ENCODE peak calls at places on chromosomes 7 and 10, in six cellular contexts. K is IMR-90, L is H9, T is mesendoderm, E is neuronal stem cell, M is mesenchymal stem cell. P is an unnamed sample.

GRCh38 chr7:134891262-134892001 is 94.9 kb upstream of the AGBL3 start:
- DNase-seq in K (peak), L (peak), T (peak), E (peak), M (peak), P (peak)

GRCh38 chr10:76723781-76724336 is 913.7 kb downstream of the KCNMA1 start:
- DNase-seq in K (no peak), L (no peak), T (peak), E (no peak), M (no peak), P (no peak)

GRCh38 chr7:137975223-137975622 is 26.7 kb downstream of the CREB3L2 start:
- DNase-seq in K (peak), L (no peak), T (no peak), E (no peak), M (peak), P (no peak)

GRCh38 chr7:45665172-45665571 is 91.0 kb downstream of the ADCY1 start:
- DNase-seq in K (no peak), L (peak), T (peak), E (no peak), M (no peak), P (no peak)

GRCh38 chr10:6114758-6115410 is 26.1 kb downstream of the RBM17 start:
- DNase-seq in K (peak), L (no peak), T (no peak), E (no peak), M (peak), P (no peak)

GRCh38 chr10:78830062-78830974 is 238.4 kb upstream of the ZMIZ1 start:
- DNase-seq in K (peak), L (no peak), T (no peak), E (no peak), M (peak), P (no peak)

GRCh38 chr10:83991986-83992753 is 147.1 kb upstream of the GHITM start:
- DNase-seq in K (no peak), L (peak), T (peak), E (peak), M (peak), P (no peak)

GRCh38 chr10:46308113-46308415 is 21.3 kb downstream of the ANTXRL start:
- DNase-seq in K (no peak), L (no peak), T (no peak), E (no peak), M (no peak), P (no peak)

GRCh38 chr7:51236470-51237127 is 80.0 kb downstream of the COBL start:
- DNase-seq in K (no peak), L (peak), T (no peak), E (no peak), M (no peak), P (no peak)

GRCh38 chr7:101405474-101406067 is 42.9 kb downstream of the COL26A1 start:
- DNase-seq in K (no peak), L (no peak), T (no peak), E (no peak), M (no peak), P (no peak)
- H3K18ac ChIP-seq in K (no peak), L (no peak), T (no peak), E (peak), M (no peak), P (peak)

GRCh38 chr7:28155019-28155660 is 25.5 kb downstream of the JAZF1 start:
- DNase-seq in K (no peak), L (no peak), T (no peak), E (no peak), M (no peak), P (no peak)

GRCh38 chr7:28155964-28156363 is 24.6 kb downstream of the JAZF1 start:
- DNase-seq in K (peak), L (no peak), T (no peak), E (no peak), M (peak), P (no peak)

GRCh38 chr7:28157826-28158416 is 22.7 kb downstream of the JAZF1 start:
- DNase-seq in K (no peak), L (no peak), T (no peak), E (no peak), M (no peak), P (no peak)

GRCh38 chr7:28157311-28157710 is 23.3 kb downstream of the JAZF1 start:
- DNase-seq in K (no peak), L (no peak), T (no peak), E (no peak), M (no peak), P (no peak)

DNA sequence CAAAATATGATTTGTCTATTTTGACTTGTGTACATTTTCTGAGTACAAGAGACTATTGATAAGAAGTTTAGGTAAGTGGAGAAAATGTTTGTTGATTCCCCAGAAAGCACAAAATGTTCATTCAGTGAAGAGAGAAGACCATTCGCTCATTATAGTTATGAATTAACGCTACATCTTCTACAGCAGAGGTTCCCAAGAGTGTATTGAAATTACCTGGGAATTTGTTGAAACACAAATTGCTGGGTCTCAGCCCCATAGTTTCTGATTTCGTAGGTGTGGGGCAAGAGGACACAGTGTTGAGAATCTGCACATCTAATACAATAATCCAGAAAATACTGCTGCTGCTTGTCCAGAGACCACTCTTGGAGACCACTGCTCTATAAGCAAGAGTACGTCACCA is 24.2 kb downstream of the JAZF1 start:
- DNase-seq in K (no peak), L (no peak), T (no peak), E (no peak), M (no peak), P (no peak)
- H3K18ac ChIP-seq in K (peak), L (no peak), T (no peak), E (no peak), M (no peak), P (no peak)

GRCh38 chr10:107913317-107914294 is 749.1 kb upstream of the SORCS1 start:
- DNase-seq in K (no peak), L (peak), T (peak), E (peak), M (no peak), P (no peak)
- H3K18ac ChIP-seq in K (no peak), L (no peak), T (peak), E (no peak), M (no peak), P (no peak)

DNA sequence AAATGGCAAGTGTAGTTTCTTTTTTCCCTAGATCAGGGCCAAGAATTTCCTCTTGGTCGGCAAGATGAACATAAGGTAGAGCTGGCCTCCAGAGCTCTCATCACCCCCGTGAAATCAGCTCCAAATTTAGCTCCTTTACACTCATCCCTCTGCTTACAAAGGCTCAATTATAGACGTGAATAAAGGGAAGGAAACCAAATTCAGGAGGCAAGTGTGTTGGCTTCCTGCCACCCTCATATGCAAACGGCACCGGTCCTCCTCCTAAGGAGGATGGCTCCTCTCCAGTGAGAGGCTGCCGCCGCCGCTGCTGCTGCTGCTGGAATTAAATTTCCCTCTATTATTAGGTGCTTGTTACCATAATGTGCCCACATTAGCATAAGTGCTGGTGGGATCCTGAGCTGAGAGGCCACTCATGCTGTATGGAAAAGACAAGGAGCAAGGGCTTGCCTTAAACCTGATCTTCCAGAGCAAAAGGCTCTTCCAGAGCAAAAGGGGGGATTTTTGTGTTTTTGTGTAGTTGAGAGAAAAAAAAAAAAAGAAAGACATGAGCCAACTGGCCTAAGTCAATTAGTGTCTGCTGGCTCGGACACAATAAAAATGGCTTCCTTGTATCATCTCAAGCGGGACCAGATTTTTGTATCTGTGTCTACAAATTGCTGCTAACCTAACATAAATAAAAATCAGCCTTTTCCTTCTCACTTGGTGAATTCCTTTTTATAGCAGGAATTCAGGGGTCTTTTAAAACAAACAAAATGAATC is 68.4 kb downstream of the CDHR3 start:
- DNase-seq in K (no peak), L (no peak), T (no peak), E (no peak), M (no peak), P (no peak)
- H3K18ac ChIP-seq in K (no peak), L (no peak), T (no peak), E (no peak), M (no peak), P (no peak)

DNA sequence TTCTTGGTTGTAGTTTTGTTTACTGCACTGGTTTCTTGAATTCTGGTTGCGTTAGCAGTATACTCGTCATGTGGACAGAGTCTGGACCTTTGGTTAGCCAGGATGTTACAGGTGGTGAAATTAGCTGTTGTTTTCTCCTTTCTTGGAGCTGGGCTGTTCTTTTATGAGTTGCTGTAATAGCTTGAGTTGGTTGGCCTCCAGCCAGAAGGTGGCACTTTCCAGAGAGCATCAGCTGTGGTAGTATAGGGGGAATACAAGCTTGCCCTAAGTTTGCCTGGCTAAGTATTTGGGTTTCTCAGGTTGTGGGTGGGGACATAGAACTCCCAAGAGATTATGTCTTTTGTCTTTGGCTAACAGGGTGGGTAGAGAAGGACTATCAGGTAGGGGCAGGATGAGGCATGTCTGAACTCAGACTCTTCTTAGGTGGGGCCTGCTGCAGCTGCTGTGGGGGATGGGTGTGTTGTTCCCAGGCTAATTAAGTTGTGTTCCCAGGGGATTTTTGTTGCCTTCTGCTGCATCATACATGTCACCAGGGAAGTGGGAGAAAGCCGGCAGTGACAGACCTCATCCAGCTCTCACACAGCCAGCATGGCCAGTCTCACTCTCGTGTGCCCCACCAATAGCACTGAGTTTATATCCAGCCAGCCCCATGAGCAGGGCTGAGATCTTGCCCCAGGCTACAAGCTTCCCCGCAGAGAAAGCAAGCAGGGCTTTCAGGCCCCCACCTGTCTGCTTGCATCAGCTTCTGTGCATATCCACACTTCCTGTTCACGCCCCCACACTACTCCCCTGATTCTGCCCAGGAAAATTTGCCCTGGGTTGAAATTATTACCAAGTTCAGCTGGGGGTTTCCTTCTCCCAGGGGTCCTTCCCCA is 246.8 kb upstream of the TPK1 start:
- DNase-seq in K (no peak), L (peak), T (peak), E (no peak), M (no peak), P (no peak)
- H3K18ac ChIP-seq in K (no peak), L (no peak), T (peak), E (peak), M (no peak), P (no peak)